ENCODE peak calls at places on chromosomes 7 and 10, in five cellular contexts. Y is activated CD4-positive, alpha-beta T cell treated with anti-CD3 and anti-CD28 coated beads for 36 hours; F is type B pancreatic cell; G is T-helper 1 cell; I is effector CD4-positive, alpha-beta T cell. B is an unnamed sample.
A peak's percentile ranks its signal among the peaks of the same experiment; 100 is the strongest.

GRCh38 chr7:148290451-148291005 is 300.0 kb upstream of the C7orf33 start:
- DNase-seq in F (no peak), G (no peak), Y (no peak), I (no peak), B (no peak)

GRCh38 chr10:37872955-37873354 is 15.5 kb upstream of the ZNF248 start:
- DNase-seq in Y (no peak), G (no peak), F (no peak), I (no peak), B (no peak)

GRCh38 chr10:121935702-121936101 is 7.9 kb upstream of the ATE1 start:
- DNase-seq in Y (no peak), F (no peak), I (no peak), G (no peak), B (no peak)

GRCh38 chr7:22109761-22110160 is 164.1 kb upstream of the CDCA7L start:
- DNase-seq in Y (peak; percentile 54), G (no peak), F (no peak), I (no peak), B (peak; percentile 42)

GRCh38 chr7:36440880-36441279 is 51.2 kb downstream of the ANLN start:
- DNase-seq in F (no peak), Y (no peak), I (no peak), G (no peak), B (peak; percentile 57)

GRCh38 chr10:43998021-43998809 is 349.5 kb upstream of the ZNF32 start:
- DNase-seq in Y (no peak), F (no peak), I (no peak), G (no peak), B (peak; percentile 67)

GRCh38 chr10:88091490-88092061 is 228.2 kb downstream of the PTEN start:
- DNase-seq in I (peak; percentile 37), F (no peak), Y (peak; percentile 87), G (peak; percentile 45), B (no peak)

GRCh38 chr10:99579971-99580370 is 40.3 kb downstream of the SLC25A28 start:
- DNase-seq in Y (no peak), F (no peak), I (no peak), G (no peak), B (no peak)

GRCh38 chr7:28417321-28417940 is 5.1 kb downstream of the CREB5 start:
- DNase-seq in F (no peak), Y (no peak), I (no peak), G (no peak), B (no peak)

GRCh38 chr7:158695726-158696452 is 8.7 kb downstream of the NCAPG2 start:
- DNase-seq in F (no peak), I (peak; percentile 39), G (peak; percentile 36), Y (peak; percentile 28), B (peak; percentile 76)

GRCh38 chr7:76293407-76293901 is 9.0 kb upstream of the HSPB1 start:
- DNase-seq in F (no peak), Y (no peak), I (no peak), G (no peak), B (no peak)

B was measured in astrocyte of the hippocampus.